ENCODE peak calls at places on chromosomes 5 and 9, in five cellular contexts. J is K562, T is HCT116, R is astrocyte, Z is H1. B is an unnamed sample.

GRCh38 chr9:107982735-107983134 is 493.2 kb upstream of the KLF4 start:
- DNase-seq in J (no peak), T (no peak), R (no peak), Z (no peak), B (no peak)

GRCh38 chr5:40877371-40877988 is 31.8 kb upstream of the C7 start:
- DNase-seq in J (no peak), T (peak; percentile 15), R (no peak), Z (no peak), B (no peak)

GRCh38 chr5:141782991-141783598 is 95.1 kb downstream of the PCDH1 start:
- DNase-seq in J (no peak), T (no peak), R (peak; percentile 36), Z (no peak), B (no peak)

GRCh38 chr9:114662081-114662989 is 4.7 kb upstream of the TEX53 start:
- DNase-seq in J (peak; percentile 66), T (no peak), R (no peak), Z (peak; percentile 89), B (no peak)

GRCh38 chr9:80784647-80785046 is 904.7 kb downstream of the TLE1 start:
- DNase-seq in J (no peak), T (no peak), R (no peak), Z (no peak), B (no peak)

GRCh38 chr9:98347642-98348041 is 92.2 kb upstream of the TBC1D2 start:
- DNase-seq in J (no peak), T (no peak), R (no peak), Z (no peak), B (no peak)

GRCh38 chr5:150186796-150187356 is 3.0 kb upstream of the SLC6A7 start:
- DNase-seq in J (no peak), T (no peak), R (no peak), Z (no peak), B (no peak)

GRCh38 chr9:20139755-20140154 is 350.9 kb upstream of the SLC24A2 start:
- DNase-seq in J (no peak), T (no peak), R (no peak), Z (no peak), B (no peak)

GRCh38 chr5:67133781-67134180 is 62.8 kb downstream of the CD180 start:
- DNase-seq in J (no peak), T (no peak), R (peak; percentile 16), Z (no peak), B (peak; percentile 8)

GRCh38 chr9:70480405-70480980 is 66.0 kb upstream of the KLF9 start:
- DNase-seq in J (no peak), T (no peak), R (peak; percentile 59), Z (no peak), B (peak; percentile 63)

DNA sequence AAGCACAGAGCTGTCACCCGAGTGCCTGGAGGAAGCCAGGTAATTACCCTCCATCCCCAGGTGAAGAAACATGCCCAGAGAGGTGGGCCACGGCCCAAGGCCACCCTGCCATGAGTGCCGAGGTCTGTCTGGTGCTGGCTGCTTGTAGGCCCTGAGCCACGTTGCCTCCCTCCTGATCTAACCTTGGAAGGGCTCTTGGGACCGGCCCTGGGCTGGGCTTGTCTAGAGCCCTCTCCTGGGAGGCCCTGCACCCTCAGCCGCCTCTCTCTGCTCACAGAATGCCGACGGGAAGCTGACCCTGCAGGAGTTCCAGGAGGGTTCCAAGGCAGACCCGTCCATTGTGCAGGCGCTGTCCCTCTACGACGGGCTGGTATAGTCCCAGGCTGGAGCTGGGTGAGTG is 39.4 kb upstream of the HMCN2 start:
- DNase-seq in J (no peak), T (no peak), R (no peak), Z (no peak), B (no peak)
- TF ChIP-seq EZH2 in J (no peak), T (no peak), R (no peak), Z (no peak), B (no peak)

DNA sequence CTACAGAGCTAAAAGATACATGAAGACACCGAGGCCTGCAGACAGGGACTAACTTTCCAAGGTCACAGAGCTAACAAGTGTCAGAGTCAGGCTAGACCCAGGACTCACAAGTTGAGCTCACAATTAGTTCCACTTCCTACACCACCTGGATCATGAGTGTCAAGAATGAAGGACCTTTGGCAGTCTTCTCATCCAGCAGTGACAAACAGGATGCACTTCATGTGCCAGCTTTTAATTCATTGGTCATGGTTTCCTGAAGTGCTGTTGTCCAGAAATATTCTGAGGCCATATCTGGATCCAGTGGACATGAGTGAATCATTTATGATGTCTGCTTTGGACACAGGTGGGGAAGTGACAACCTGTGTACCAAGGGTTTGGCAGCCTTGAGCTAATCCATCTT is 77.4 kb downstream of the KCNIP1 start:
- DNase-seq in J (no peak), T (no peak), R (no peak), Z (no peak), B (no peak)
- TF ChIP-seq CTCF in J (no peak), T (no peak), R (no peak), Z (no peak), B (no peak)

GRCh38 chr9:122366074-122366672 is 4.7 kb upstream of the PTGS1 start:
- DNase-seq in J (no peak), T (no peak), R (no peak), Z (no peak), B (peak; percentile 85)

GRCh38 chr9:122364783-122365150 is 6.1 kb upstream of the PTGS1 start:
- DNase-seq in J (no peak), T (no peak), R (no peak), Z (no peak), B (peak; percentile 48)

GRCh38 chr9:122368642-122369041 is 2.2 kb upstream of the PTGS1 start:
- DNase-seq in J (no peak), T (no peak), R (no peak), Z (no peak), B (no peak)

GRCh38 chr9:122367779-122368460 is 2.9 kb upstream of the PTGS1 start:
- DNase-seq in J (no peak), T (no peak), R (no peak), Z (no peak), B (no peak)

GRCh38 chr9:122367065-122367464 is 3.8 kb upstream of the PTGS1 start:
- DNase-seq in J (no peak), T (no peak), R (no peak), Z (no peak), B (no peak)
- H3K9ac ChIP-seq in J (no peak overlapping the region), T (no peak overlapping the region), R (no peak overlapping the region), Z (no peak overlapping the region), B (no peak overlapping the region)

GRCh38 chr9:101398930-101399640 is 434 bp downstream of the ZNF189 start:
- DNase-seq in J (peak; percentile 30), T (no peak), R (no peak), Z (no peak), B (peak; percentile 2)

GRCh38 chr9:101399641-101399965 is 952 bp downstream of the ZNF189 start:
- DNase-seq in J (no peak), T (no peak), R (no peak), Z (no peak), B (no peak)

GRCh38 chr9:101397746-101398334 is 578 bp downstream of the MRPL50 start:
- DNase-seq in J (peak; percentile 23), T (no peak), R (no peak), Z (no peak), B (peak; percentile 16)

GRCh38 chr9:101398335-101398929 is at the start of the genes MRPL50 and ZNF189:
- DNase-seq in J (peak; percentile 98), T (peak; percentile 96), R (peak; percentile 99), Z (peak; percentile 89), B (peak; percentile 99)

GRCh38 chr9:101400120-101400519 is 1.5 kb downstream of the ZNF189 start:
- DNase-seq in J (peak; percentile 39), T (no peak), R (no peak), Z (no peak), B (peak; percentile 6)
- TF ChIP-seq EZH2 in J (no peak), T (no peak), R (no peak), Z (no peak), B (no peak)

GRCh38 chr9:92636627-92637026 is 33.3 kb downstream of the IPPK start:
- DNase-seq in J (no peak), T (no peak), R (no peak), Z (no peak), B (no peak)
- TF ChIP-seq CTCF in J (no peak), T (no peak), R (no peak), Z (peak; percentile 10), B (peak; percentile 12)

GRCh38 chr9:124594215-124594614 is 87.0 kb upstream of the NR5A1 start:
- DNase-seq in J (no peak), T (no peak), R (no peak), Z (no peak), B (no peak)
- H3K9ac ChIP-seq in J (no peak overlapping the region), T (no peak overlapping the region), R (no peak overlapping the region), Z (no peak overlapping the region), B (no peak overlapping the region)